ENCODE peak calls at places on chromosomes 4 and X, in nine cellular contexts. I is naive thymus-derived CD8-positive, alpha-beta T cell; V is LHCN-M2; N is T-helper 1 cell; W is mesendoderm; H is heart right ventricle; X is HS-5; M is frontal cortex; D is activated naive CD4-positive, alpha-beta T cell treated with Interleukin-2 at 50 U/mL for 16 hours. L is an unnamed sample.

GRCh38 chr4:8861576-8862279 is 9.9 kb downstream of the HMX1 start:
- DNase-seq in I (no peak), V (no peak), N (no peak), W (peak; percentile 75), H (no peak), X (no peak), M (no peak), D (no peak), L (no peak)

GRCh38 chr4:186757696-186758330 is 34.2 kb upstream of the FAT1 start:
- DNase-seq in I (no peak), V (peak; percentile 73), N (no peak), W (no peak), H (no peak), X (no peak), M (no peak), D (no peak), L (no peak)

GRCh38 chr4:87839309-87839946 is 6.7 kb downstream of the MEPE start:
- DNase-seq in I (no peak), V (peak; percentile 32), N (no peak), W (peak; percentile 58), H (peak; percentile 28), X (no peak), M (no peak), D (no peak), L (no peak)

GRCh38 chr4:792729-793108 is 33.2 kb downstream of the CPLX1 start:
- DNase-seq in I (no peak), V (no peak), N (no peak), W (no peak), H (no peak), X (no peak), M (no peak), D (peak; percentile 44), L (no peak)

GRCh38 chr4:72568959-72569718 is at the start of gene ADAMTS3:
- DNase-seq in I (no peak), V (peak; percentile 11), N (no peak), W (peak; percentile 95), H (peak; percentile 27), X (no peak), M (peak; percentile 61), D (no peak), L (no peak)

GRCh38 chrX:57821703-57822375 is 88.4 kb downstream of the ZXDA start:
- DNase-seq in I (peak; percentile 51), V (peak; percentile 66), N (no peak), W (peak; percentile 51), H (peak; percentile 46), X (peak; percentile 18), M (peak; percentile 12), D (no peak), L (no peak)

GRCh38 chr4:187027231-187027760 is 303.6 kb upstream of the FAT1 start:
- DNase-seq in I (no peak), V (peak; percentile 68), N (no peak), W (no peak), H (peak; percentile 11), X (no peak), M (no peak), D (no peak), L (no peak)

GRCh38 chr4:1602621-1603412 is 81.3 kb downstream of the FAM53A start:
- DNase-seq in I (no peak), V (no peak), N (no peak), W (no peak), H (no peak), X (no peak), M (no peak), D (no peak), L (peak; percentile 46)

GRCh38 chrX:101550362-101550761 is at the start of gene ARMCX1:
- DNase-seq in I (peak; percentile 30), V (peak; percentile 90), N (no peak), W (peak; percentile 65), H (peak; percentile 77), X (peak; percentile 25), M (peak; percentile 67), D (no peak), L (peak; percentile 7)

GRCh38 chr4:147057631-147057980 is 111.9 kb upstream of the TTC29 start:
- DNase-seq in I (peak; percentile 13), V (peak; percentile 48), N (no peak), W (no peak), H (no peak), X (no peak), M (no peak), D (no peak), L (no peak)

GRCh38 chr4:141002323-141002805 is 130.9 kb downstream of the RNF150 start:
- DNase-seq in I (no peak), V (no peak), N (no peak), W (no peak), H (no peak), X (no peak), M (no peak), D (no peak), L (no peak)

GRCh38 chr4:128031756-128032384 is 29.2 kb upstream of the LARP1B start:
- DNase-seq in I (no peak), V (no peak), N (no peak), W (no peak), H (no peak), X (no peak), M (no peak), D (no peak), L (no peak)

GRCh38 chr4:30744957-30745640 is 24.9 kb downstream of the PCDH7 start:
- DNase-seq in I (no peak), V (peak; percentile 69), N (no peak), W (peak; percentile 77), H (no peak), X (no peak), M (no peak), D (no peak), L (no peak)

GRCh38 chrX:110156167-110156754 is 153.3 kb downstream of the TMEM164 start:
- DNase-seq in I (no peak), V (no peak), N (no peak), W (no peak), H (no peak), X (no peak), M (no peak), D (no peak), L (peak; percentile 10)